ENCODE peak calls at places on chromosomes 3 and 15, in eight cellular contexts. L is K562; E is psoas muscle; J is H9; T is kidney glomerular epithelial cell; V is activated T-helper 1 cell treated with Interleukin-2 at 50 U/mL for 16 hours; F is HCEC 1CT; S is T-helper 2 cell treated with Interferon-gamma antibody and Interleukin-4, amounts not matched to agents 5 μg/mL and 100 μg/mL, for 36 hours. C is an unnamed sample.

GRCh38 chr15:27234593-27234992 is 263.6 kb downstream of the GABRG3 start:
- DNase-seq in L (no peak), E (no peak), J (no peak), T (no peak), V (no peak), F (no peak), S (no peak), C (no peak)

GRCh38 chr3:12979151-12979946 is 93.9 kb downstream of the IQSEC1 start:
- DNase-seq in L (no peak), E (no peak), J (no peak), T (no peak), V (no peak), F (no peak), S (no peak), C (no peak)

GRCh38 chr3:127680146-127680661 is 7.5 kb downstream of the ABTB1 start:
- DNase-seq in L (no peak), E (peak), J (peak), T (no peak), V (no peak), F (no peak), S (no peak), C (no peak)

GRCh38 chr3:195060531-195061385 is 210.2 kb downstream of the XXYLT1 start:
- DNase-seq in L (no peak), E (peak), J (no peak), T (no peak), V (no peak), F (no peak), S (no peak), C (no peak)

GRCh38 chr3:52468336-52468735 is 12.9 kb downstream of the NISCH start:
- DNase-seq in L (no peak), E (peak), J (no peak), T (no peak), V (no peak), F (no peak), S (no peak), C (no peak)

GRCh38 chr15:65833501-65834220 is 35.6 kb upstream of the RAB11A start:
- DNase-seq in L (no peak), E (peak), J (no peak), T (no peak), V (no peak), F (no peak), S (no peak), C (peak)

GRCh38 chr3:61894988-61895935 is 333.9 kb downstream of the PTPRG start:
- DNase-seq in L (no peak), E (no peak), J (peak), T (peak), V (no peak), F (peak), S (peak), C (peak)

GRCh38 chr3:115790759-115791158 is 167.4 kb downstream of the GAP43 start:
- DNase-seq in L (peak), E (no peak), J (no peak), T (peak), V (peak), F (peak), S (peak), C (no peak)

GRCh38 chr3:36362973-36363372 is 17.3 kb upstream of the STAC start:
- DNase-seq in L (no peak), E (no peak), J (peak), T (peak), V (no peak), F (peak), S (no peak), C (no peak)

GRCh38 chr3:42098171-42098570 is 7.0 kb downstream of the TRAK1 start:
- DNase-seq in L (no peak), E (no peak), J (no peak), T (no peak), V (no peak), F (no peak), S (no peak), C (no peak)

GRCh38 chr15:35173444-35174118 is 88.5 kb upstream of the NANOGP8 start:
- DNase-seq in L (peak), E (no peak), J (no peak), T (no peak), V (no peak), F (peak), S (no peak), C (no peak)

GRCh38 chr3:165056510-165056909 is 21.8 kb downstream of the SI start:
- DNase-seq in L (no peak), E (no peak), J (peak), T (no peak), V (no peak), F (no peak), S (no peak), C (no peak)

GRCh38 chr15:68616397-68616796 is 37.6 kb downstream of the CORO2B start:
- DNase-seq in L (no peak), E (no peak), J (no peak), T (no peak), V (no peak), F (no peak), S (no peak), C (no peak)

GRCh38 chr3:120429921-120430361 is 20.9 kb downstream of the FSTL1 start:
- DNase-seq in L (no peak), E (no peak), J (no peak), T (no peak), V (no peak), F (peak), S (no peak), C (no peak)

GRCh38 chr3:37701729-37702128 is 160.0 kb upstream of the CTDSPL start:
- DNase-seq in L (no peak), E (no peak), J (no peak), T (no peak), V (no peak), F (no peak), S (no peak), C (no peak)

GRCh38 chr3:104273046-104273649 is 1093.6 kb upstream of the ALCAM start:
- DNase-seq in L (no peak), E (no peak), J (no peak), T (peak), V (no peak), F (peak), S (no peak), C (no peak)

GRCh38 chr3:171347017-171347979 is 112.9 kb downstream of the TNIK start:
- DNase-seq in L (no peak), E (no peak), J (no peak), T (peak), V (no peak), F (peak), S (no peak), C (no peak)

GRCh38 chr3:48652923-48653715 is 9.6 kb downstream of the CELSR3 start:
- DNase-seq in L (no peak), E (no peak), J (no peak), T (no peak), V (no peak), F (no peak), S (no peak), C (no peak)

GRCh38 chr3:153354641-153355040 is 192.6 kb downstream of the RAP2B start:
- DNase-seq in L (no peak), E (no peak), J (no peak), T (no peak), V (no peak), F (no peak), S (no peak), C (no peak)

GRCh38 chr15:77514635-77515421 is 94.1 kb downstream of the HMG20A start:
- DNase-seq in L (no peak), E (peak), J (no peak), T (no peak), V (no peak), F (no peak), S (no peak), C (no peak)

GRCh38 chr15:36359286-36359685 is 220.1 kb upstream of the CDIN1 start:
- DNase-seq in L (no peak), E (no peak), J (no peak), T (no peak), V (no peak), F (no peak), S (no peak), C (no peak)

GRCh38 chr3:72413228-72413627 is 435.0 kb downstream of the SHQ1 start:
- DNase-seq in L (no peak), E (no peak), J (no peak), T (no peak), V (no peak), F (no peak), S (peak), C (no peak)

GRCh38 chr15:81221449-81221848 is 24.8 kb downstream of the IL16 start:
- DNase-seq in L (no peak), E (peak), J (no peak), T (no peak), V (no peak), F (no peak), S (no peak), C (peak)

GRCh38 chr3:127222163-127222562 is 29.2 kb downstream of the PRR23E start:
- DNase-seq in L (no peak), E (no peak), J (no peak), T (no peak), V (no peak), F (no peak), S (no peak), C (no peak)

C was measured in heart right ventricle.